ENCODE peak calls at places on chromosomes 7 and 10, in ten cellular contexts. Q is psoas muscle, G is WTC11, H is mammary epithelial cell, L is stomach, F is neural progenitor cell, D is heart left ventricle, V is keratinocyte, U is BJ, I is cardiac muscle cell. M is an unnamed sample.

GRCh38 chr10:92175164-92175563 is 115.7 kb downstream of the CPEB3 start:
- DNase-seq in Q (no peak), G (no peak), H (no peak), L (no peak), F (no peak), D (no peak), V (no peak), U (no peak), I (no peak), M (no peak)

GRCh38 chr7:16753102-16753931 is at the start of gene TSPAN13:
- DNase-seq in Q (peak; percentile 60), G (peak; percentile 97), H (peak; percentile 98), L (peak; percentile 94), F (peak; percentile 96), D (peak; percentile 73), V (peak; percentile 56), U (no peak), I (peak; percentile 71), M (peak; percentile 78)

GRCh38 chr7:55473935-55474334 is 98.4 kb downstream of the VOPP1 start:
- DNase-seq in Q (no peak), G (no peak), H (no peak), L (peak; percentile 15), F (no peak), D (no peak), V (no peak), U (no peak), I (no peak), M (no peak)

GRCh38 chr7:115327326-115327725 is 405.4 kb downstream of the MDFIC start:
- DNase-seq in Q (no peak), G (no peak), H (no peak), L (no peak), F (no peak), D (no peak), V (no peak), U (no peak), I (no peak), M (no peak)

GRCh38 chr10:76285012-76285411 is 853.6 kb downstream of the LRMDA start:
- DNase-seq in Q (no peak), G (no peak), H (peak; percentile 66), L (no peak), F (no peak), D (no peak), V (peak; percentile 9), U (peak; percentile 62), I (peak; percentile 72), M (no peak)

GRCh38 chr10:22453948-22454347 is 108.7 kb downstream of the SPAG6 start:
- DNase-seq in Q (no peak), G (no peak), H (no peak), L (no peak), F (no peak), D (no peak), V (no peak), U (no peak), I (no peak), M (no peak)

GRCh38 chr7:69430502-69431145 is 167.7 kb upstream of the AUTS2 start:
- DNase-seq in Q (peak; percentile 21), G (no peak), H (no peak), L (no peak), F (peak; percentile 3), D (peak; percentile 63), V (no peak), U (no peak), I (peak; percentile 43), M (no peak)

GRCh38 chr10:14648042-14648765 is 126.5 kb downstream of the FAM107B start:
- DNase-seq in Q (peak; percentile 25), G (peak; percentile 18), H (peak; percentile 82), L (peak; percentile 60), F (peak; percentile 93), D (peak; percentile 85), V (no peak), U (no peak), I (peak; percentile 92), M (no peak)

GRCh38 chr7:140006600-140006999 is 56.2 kb downstream of the PARP12 start:
- DNase-seq in Q (no peak), G (no peak), H (no peak), L (no peak), F (no peak), D (no peak), V (no peak), U (no peak), I (no peak), M (no peak)

GRCh38 chr7:140005341-140005740 is 57.4 kb downstream of the PARP12 start:
- DNase-seq in Q (no peak), G (no peak), H (no peak), L (no peak), F (no peak), D (no peak), V (no peak), U (no peak), I (no peak), M (no peak)

GRCh38 chr7:140004672-140005071 is 58.1 kb downstream of the PARP12 start:
- DNase-seq in Q (no peak), G (no peak), H (no peak), L (no peak), F (no peak), D (no peak), V (no peak), U (no peak), I (no peak), M (no peak)

GRCh38 chr7:140007051-140007690 is 55.6 kb downstream of the PARP12 start:
- DNase-seq in Q (no peak), G (no peak), H (no peak), L (no peak), F (no peak), D (no peak), V (no peak), U (no peak), I (no peak), M (no peak)

DNA sequence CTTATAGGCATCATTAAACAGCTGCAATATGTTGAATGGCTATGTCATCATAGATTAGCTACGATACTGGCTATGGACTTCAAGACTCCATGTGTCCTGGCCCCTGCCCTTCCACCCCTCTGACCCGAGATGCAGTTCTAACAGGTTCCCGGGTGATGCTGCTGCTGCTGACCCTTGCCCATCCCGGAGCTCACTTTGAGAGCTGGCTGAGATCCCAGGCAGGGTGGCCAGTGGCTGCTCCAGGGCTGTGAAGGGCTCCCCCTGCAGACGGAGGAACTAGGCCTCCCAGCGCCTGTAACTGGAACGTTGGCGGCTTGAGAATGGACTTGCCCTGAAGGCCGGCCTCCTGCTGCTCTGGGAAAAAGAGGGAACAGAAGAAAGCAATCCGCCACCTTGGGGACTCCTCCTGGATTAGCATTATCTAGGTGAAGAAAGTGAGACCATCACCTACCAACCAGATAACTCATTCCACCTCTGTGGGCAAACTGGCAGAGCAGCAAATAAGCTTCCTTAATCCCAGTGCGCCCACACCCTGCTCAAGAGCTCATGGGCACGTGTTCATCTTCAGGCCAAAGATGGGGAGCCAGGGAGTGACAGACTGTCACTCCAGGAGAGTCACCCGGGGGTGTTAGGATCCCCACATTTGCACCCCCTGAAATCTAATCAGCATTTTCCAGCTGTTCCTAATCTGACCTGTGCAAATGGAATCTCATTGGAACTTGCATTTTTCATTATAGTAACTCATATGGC is 56.8 kb downstream of the PARP12 start:
- DNase-seq in Q (no peak), G (peak; percentile 83), H (no peak), L (no peak), F (peak; percentile 68), D (peak; percentile 46), V (no peak), U (no peak), I (peak; percentile 64), M (no peak)
- TF ChIP-seq CTCF in Q (peak; percentile 18), G (no peak), H (no peak), L (no peak), F (peak; percentile 58), D (peak; percentile 35), V (peak; percentile 43), U (peak; percentile 29), I (peak; percentile 69), M (no peak)

GRCh38 chr7:74185636-74186035 is 11.5 kb downstream of the EIF4H start:
- DNase-seq in Q (no peak), G (no peak), H (no peak), L (no peak), F (no peak), D (no peak), V (no peak), U (no peak), I (peak; percentile 35), M (no peak)

GRCh38 chr7:74185016-74185415 is 10.9 kb downstream of the EIF4H start:
- DNase-seq in Q (no peak), G (no peak), H (no peak), L (no peak), F (no peak), D (no peak), V (no peak), U (no peak), I (no peak), M (no peak)

GRCh38 chr7:74182453-74183090 is 8.4 kb downstream of the EIF4H start:
- DNase-seq in Q (no peak), G (no peak), H (no peak), L (no peak), F (no peak), D (no peak), V (no peak), U (no peak), I (no peak), M (no peak)

GRCh38 chr7:74183142-74183541 is 9.0 kb downstream of the EIF4H start:
- DNase-seq in Q (no peak), G (no peak), H (no peak), L (no peak), F (no peak), D (no peak), V (no peak), U (no peak), I (no peak), M (no peak)

GRCh38 chr7:74183653-74184450 is 9.7 kb downstream of the EIF4H start:
- DNase-seq in Q (no peak), G (peak; percentile 35), H (no peak), L (no peak), F (peak; percentile 43), D (no peak), V (peak; percentile 21), U (no peak), I (no peak), M (no peak)
- TF ChIP-seq CTCF in Q (peak; percentile 11), G (no peak), H (no peak), L (no peak), F (peak; percentile 46), D (no peak), V (peak; percentile 62), U (peak; percentile 23), I (peak; percentile 35), M (no peak)

GRCh38 chr10:112059220-112059619 is 124.3 kb downstream of the GPAM start:
- DNase-seq in Q (no peak), G (no peak), H (no peak), L (no peak), F (no peak), D (no peak), V (no peak), U (no peak), I (no peak), M (no peak)
- TF ChIP-seq CTCF in Q (no peak), G (no peak), H (no peak), L (no peak), F (no peak), D (no peak), V (no peak), U (no peak), I (no peak), M (no peak)

GRCh38 chr10:50316169-50316568 is 64.9 kb upstream of the ASAH2 start:
- DNase-seq in Q (no peak), G (no peak), H (no peak), L (peak; percentile 29), F (no peak), D (peak; percentile 27), V (no peak), U (no peak), I (peak; percentile 35), M (no peak)

GRCh38 chr10:50309342-50309741 is 58.0 kb upstream of the ASAH2 start:
- DNase-seq in Q (no peak), G (no peak), H (no peak), L (no peak), F (no peak), D (no peak), V (no peak), U (no peak), I (no peak), M (no peak)

GRCh38 chr10:50312464-50313437 is 61.4 kb upstream of the ASAH2 start:
- DNase-seq in Q (no peak), G (no peak), H (peak; percentile 84), L (no peak), F (no peak), D (no peak), V (no peak), U (no peak), I (peak; percentile 57), M (no peak)

GRCh38 chr10:50314169-50315071 is 63.1 kb upstream of the ASAH2 start:
- DNase-seq in Q (no peak), G (no peak), H (no peak), L (no peak), F (no peak), D (no peak), V (no peak), U (no peak), I (no peak), M (no peak)

GRCh38 chr10:50310560-50311174 is 59.4 kb upstream of the ASAH2 start:
- DNase-seq in Q (no peak), G (peak; percentile 76), H (no peak), L (no peak), F (peak; percentile 37), D (no peak), V (no peak), U (no peak), I (peak; percentile 15), M (no peak)
- TF ChIP-seq CTCF in Q (no peak), G (peak; percentile 55), H (peak; percentile 54), L (no peak), F (peak; percentile 56), D (no peak), V (peak; percentile 67), U (no peak), I (peak; percentile 43), M (peak; percentile 19)

M was measured in mesothelial cell of epicardium.